ENCODE peak calls at places on chromosomes 12 and 14, in five cellular contexts. B is HepG2, G is H1, O is GM12878, R is K562. Q is an unnamed sample.

GRCh38 chr12:128567730-128568129 is 256.0 kb downstream of the SLC15A4 start:
- DNase-seq in B (no peak), G (no peak), O (no peak), R (no peak), Q (no peak)

GRCh38 chr12:109744026-109744425 is 30.4 kb downstream of the FAM222A start:
- DNase-seq in B (no peak), G (no peak), O (no peak), R (no peak), Q (peak; percentile 3)

GRCh38 chr14:71103662-71104484 is 196.6 kb downstream of the PCNX1 start:
- DNase-seq in B (peak; percentile 50), G (no peak), O (peak; percentile 13), R (peak; percentile 59), Q (no peak)

GRCh38 chr12:95385646-95386045 is 88.3 kb upstream of the METAP2 start:
- DNase-seq in B (no peak), G (no peak), O (no peak), R (peak; percentile 21), Q (no peak)

GRCh38 chr14:66643344-66643743 is 135.4 kb downstream of the GPHN start:
- DNase-seq in B (no peak), G (no peak), O (no peak), R (no peak), Q (no peak)

GRCh38 chr14:21268612-21269251 is 510 bp downstream of the HNRNPC start:
- DNase-seq in B (peak; percentile 77), G (no peak), O (no peak), R (peak; percentile 70), Q (no peak)

GRCh38 chr12:62600038-62600437 is 133.4 kb downstream of the MON2 start:
- DNase-seq in B (no peak), G (no peak), O (no peak), R (peak; percentile 15), Q (no peak)

GRCh38 chr12:128783129-128783574 is 40.6 kb downstream of the SLC15A4 start:
- DNase-seq in B (no peak), G (no peak), O (no peak), R (no peak), Q (no peak)

GRCh38 chr12:89354630-89354931 is 2.3 kb upstream of the DUSP6 start:
- DNase-seq in B (no peak), G (no peak), O (no peak), R (no peak), Q (no peak)

GRCh38 chr12:55702861-55703260 is 4.8 kb downstream of the ITGA7 start:
- DNase-seq in B (no peak), G (no peak), O (no peak), R (no peak), Q (no peak)

GRCh38 chr14:64998455-64998931 is 11.8 kb downstream of the FNTB start:
- DNase-seq in B (no peak), G (no peak), O (no peak), R (no peak), Q (no peak)

GRCh38 chr12:111297703-111298426 is 71.0 kb downstream of the PHETA1 start:
- DNase-seq in B (no peak), G (no peak), O (no peak), R (no peak), Q (peak; percentile 51)

GRCh38 chr12:11798856-11799530 is 149.5 kb downstream of the ETV6 start:
- DNase-seq in B (peak; percentile 29), G (no peak), O (no peak), R (peak; percentile 71), Q (no peak)

GRCh38 chr12:128424931-128425431 is 158.0 kb downstream of the TMEM132C start:
- DNase-seq in B (no peak), G (no peak), O (no peak), R (no peak), Q (no peak)

DNA sequence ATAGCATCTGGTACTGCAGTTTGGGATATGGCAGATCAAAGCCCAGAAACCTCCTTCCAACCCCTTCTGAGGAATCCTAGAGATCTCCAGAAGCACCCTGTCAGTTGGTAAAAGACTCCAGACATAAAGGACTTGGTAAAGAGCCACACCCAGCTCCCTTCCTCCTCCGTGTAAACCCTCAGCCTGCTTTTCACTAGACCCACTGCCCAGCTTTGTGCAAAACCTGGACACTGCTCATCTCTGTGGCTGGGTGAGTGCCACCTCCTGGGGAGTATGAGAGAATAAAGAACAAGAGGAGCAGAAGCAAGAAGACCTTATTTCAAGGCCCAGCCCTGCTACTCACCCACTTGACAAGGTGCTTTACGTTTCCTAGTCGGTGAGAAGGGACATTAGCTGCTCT is 33.0 kb downstream of the ANO2 start:
- DNase-seq in B (no peak), G (no peak), O (no peak), R (no peak), Q (no peak)
- TF ChIP-seq ATF3 in B (no peak), G (no peak), O (no peak), R (no peak), Q (no peak)

GRCh38 chr14:102772781-102773570 is 4.3 kb upstream of the TRAF3 start:
- DNase-seq in B (peak; percentile 43), G (peak; percentile 71), O (no peak), R (peak; percentile 17), Q (peak; percentile 72)
- TF ChIP-seq ATF2 in B (no peak), G (no peak), O (no peak), R (no peak), Q (no peak)

DNA sequence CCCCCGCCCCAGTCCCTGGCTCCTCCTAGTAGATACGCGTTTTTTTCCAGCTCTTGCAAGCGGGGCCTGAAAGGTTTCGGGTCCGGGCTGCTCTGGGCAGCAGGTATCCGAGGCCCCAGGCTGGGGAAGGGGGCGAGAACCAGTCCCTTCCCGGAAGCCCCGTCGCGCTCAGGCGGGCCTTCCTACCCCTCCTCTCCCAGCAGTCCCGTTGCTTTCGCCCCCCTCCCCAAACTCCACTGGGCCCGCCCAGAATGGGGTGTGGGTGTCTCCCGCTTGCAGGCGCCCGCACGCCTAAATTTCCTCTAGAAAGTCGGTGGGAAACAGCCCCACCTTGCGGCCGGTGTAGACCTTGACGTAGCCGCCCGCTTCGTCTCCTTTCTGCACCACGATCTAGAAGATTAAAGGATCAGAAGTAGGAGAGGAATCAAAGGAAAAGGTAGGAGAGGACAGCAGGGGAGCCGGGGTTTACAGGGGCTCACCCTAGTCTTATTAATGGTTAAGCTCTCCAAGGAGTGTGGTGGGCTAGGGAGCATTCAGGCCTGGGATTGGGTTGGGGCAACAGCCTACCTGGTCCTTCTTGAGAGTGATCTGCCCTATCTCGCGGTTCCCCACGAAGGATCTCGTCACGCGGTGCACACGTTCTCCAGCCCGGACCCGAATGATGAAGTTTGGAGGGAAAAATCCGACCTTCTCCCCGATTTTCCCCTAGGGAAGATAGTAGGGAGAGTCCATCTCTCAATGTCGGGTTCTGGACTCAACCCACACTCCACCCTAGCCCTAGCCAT is 7.3 kb downstream of the STAC3 start:
- DNase-seq in B (peak; percentile 54), G (peak; percentile 97), O (no peak), R (peak; percentile 92), Q (peak; percentile 94)
- TF ChIP-seq USF2 in B (no peak), G (no peak), O (no peak), R (no peak), Q (no peak)

GRCh38 chr12:116631619-116632018 is 72.4 kb downstream of the MAP1LC3B2 start:
- DNase-seq in B (no peak), G (no peak), O (no peak), R (no peak), Q (no peak)
- TF ChIP-seq ATF3 in B (no peak), G (no peak), O (no peak), R (no peak), Q (no peak)

Q was measured in WTC11.